ENCODE peak calls at places on chromosome 22, in nine cellular contexts. T is LNCaP clone FGC, G is colonic mucosa, U is dermis microvascular lymphatic vessel endothelial cell, J is T-cell, Z is type B pancreatic cell, M is NCI-H446, V is activated T-cell treated with anti-CD3 and anti-CD28 coated beads for 48 hours, O is iPS DF 19.7. F is an unnamed sample.

GRCh38 chr22:45376703-45377102 is 36.7 kb downstream of the SMC1B start:
- DNase-seq in Z (no peak), V (no peak), T (no peak), G (peak), M (no peak), O (no peak), J (no peak), U (no peak), F (no peak)

GRCh38 chr22:32132126-32132525 is 27.0 kb downstream of the C22orf42 start:
- DNase-seq in G (no peak), O (no peak), Z (no peak), V (no peak), M (no peak), T (no peak), J (no peak), U (no peak), F (no peak)

GRCh38 chr22:28051787-28052356 is 132.8 kb upstream of the PITPNB start:
- DNase-seq in T (no peak), O (peak), J (peak), M (peak), V (peak), Z (no peak), U (peak), G (peak), F (no peak)

GRCh38 chr22:34454598-34454997 is 534.3 kb upstream of the LARGE1 start:
- DNase-seq in M (no peak), T (no peak), G (no peak), O (no peak), U (no peak), V (no peak), J (no peak), Z (no peak), F (no peak)

GRCh38 chr22:42800731-42801536 is 56.1 kb downstream of the ARFGAP3 start:
- DNase-seq in T (no peak), U (peak), Z (no peak), V (no peak), J (no peak), M (no peak), G (no peak), O (no peak), F (peak)

GRCh38 chr22:43126506-43127165 is 16.1 kb downstream of the BIK start:
- DNase-seq in O (no peak), G (peak), Z (no peak), V (no peak), U (peak), T (no peak), J (no peak), M (no peak), F (no peak)

GRCh38 chr22:32023251-32023827 is 19.7 kb upstream of the SLC5A1 start:
- DNase-seq in Z (no peak), J (no peak), M (no peak), U (no peak), T (no peak), G (no peak), V (no peak), O (no peak), F (no peak)

GRCh38 chr22:39244496-39245129 is at the start of gene PDGFB:
- DNase-seq in Z (no peak), O (no peak), T (no peak), U (peak), V (no peak), M (no peak), J (no peak), G (peak), F (no peak)

GRCh38 chr22:46149998-46150549 is at the start of gene PPARA:
- DNase-seq in Z (peak), T (no peak), G (peak), M (peak), J (peak), U (peak), V (peak), O (no peak), F (peak)

GRCh38 chr22:19598054-19598855 is 74.0 kb upstream of the CLDN5 start:
- DNase-seq in M (no peak), T (no peak), Z (no peak), U (no peak), O (no peak), G (no peak), J (peak), V (no peak), F (peak)

GRCh38 chr22:50507421-50507990 is at the start of gene LMF2:
- DNase-seq in V (peak), M (no peak), U (no peak), T (no peak), G (peak), O (no peak), Z (peak), J (peak), F (peak)

GRCh38 chr22:27385261-27385998 is 416.1 kb downstream of the MN1 start:
- DNase-seq in G (no peak), V (no peak), O (no peak), T (no peak), M (no peak), J (no peak), U (no peak), Z (peak), F (peak)

GRCh38 chr22:31160328-31160978 is 471 bp downstream of the RNF185 start:
- DNase-seq in J (peak), T (no peak), G (peak), M (no peak), O (no peak), V (no peak), U (peak), Z (no peak), F (no peak)

GRCh38 chr22:43897751-43898261 is 6.0 kb upstream of the PNPLA5 start:
- DNase-seq in Z (no peak), U (no peak), V (peak), G (no peak), J (no peak), O (no peak), M (no peak), T (no peak), F (no peak)

GRCh38 chr22:38230108-38230825 is 28.5 kb downstream of the MAFF start:
- DNase-seq in G (peak), O (no peak), U (peak), Z (no peak), M (peak), V (no peak), J (peak), T (peak), F (no peak)

GRCh38 chr22:49931863-49932262 is 13.4 kb downstream of the CRELD2 start:
- DNase-seq in Z (no peak), M (no peak), O (no peak), U (peak), V (no peak), J (no peak), G (no peak), T (no peak), F (no peak)

GRCh38 chr22:46758867-46759290 is 3.6 kb upstream of the TBC1D22A start:
- DNase-seq in V (no peak), O (no peak), U (peak), J (peak), T (no peak), Z (no peak), M (peak), G (peak), F (no peak)

GRCh38 chr22:34019190-34019845 is 99.0 kb upstream of the LARGE1 start:
- DNase-seq in J (no peak), O (no peak), M (no peak), G (no peak), Z (no peak), T (no peak), U (no peak), V (no peak), F (no peak)

F was measured in mesenteric fat pad.